ENCODE peak calls at places on chromosomes 1 and 21, in four cellular contexts. J is neural crest cell, D is fibroblast of pulmonary artery, M is fibroblast of the aortic adventitia. G is an unnamed sample.

GRCh38 chr1:1334835-1335234 is 3.8 kb downstream of the TAS1R3 start:
- DNase-seq in J (no peak), M (no peak), D (no peak), G (no peak)

GRCh38 chr21:21232320-21232719 is 234.1 kb downstream of the NCAM2 start:
- DNase-seq in D (peak; percentile 84), M (peak; percentile 77), J (no peak), G (no peak)

GRCh38 chr1:196317535-196318522 is 290.4 kb downstream of the KCNT2 start:
- DNase-seq in M (peak; percentile 66), J (peak; percentile 18), D (peak; percentile 69), G (no peak)

GRCh38 chr1:75533085-75533484 is 77.8 kb downstream of the SLC44A5 start:
- DNase-seq in M (no peak), J (no peak), D (no peak), G (no peak)

GRCh38 chr1:203322480-203323179 is 17.3 kb downstream of the BTG2 start:
- DNase-seq in M (peak; percentile 67), J (no peak), D (peak; percentile 82), G (peak; percentile 79)

GRCh38 chr1:56644064-56644940 is 812 bp upstream of the PRKAA2 start:
- DNase-seq in D (no peak), M (peak; percentile 10), J (no peak), G (no peak)

GRCh38 chr1:43688594-43689000 is 18.7 kb upstream of the ST3GAL3 start:
- DNase-seq in J (no peak), D (peak; percentile 83), M (peak; percentile 88), G (no peak)

GRCh38 chr1:7589774-7590425 is 181.2 kb upstream of the VAMP3 start:
- DNase-seq in J (no peak), D (no peak), M (no peak), G (no peak)

GRCh38 chr1:233375653-233376052 is 48.1 kb downstream of the MAP3K21 start:
- DNase-seq in D (no peak), M (no peak), J (no peak), G (no peak)

GRCh38 chr1:109933856-109934711 is 23.4 kb downstream of the CSF1 start:
- DNase-seq in D (peak; percentile 55), J (no peak), M (peak; percentile 70), G (no peak)

GRCh38 chr1:94025383-94026340 is 95.3 kb downstream of the ABCA4 start:
- DNase-seq in M (peak; percentile 92), D (peak; percentile 89), J (peak; percentile 38), G (no peak)

GRCh38 chr1:52554756-52555155 is 1.9 kb upstream of the TUT4 start:
- DNase-seq in M (peak; percentile 15), J (no peak), D (peak; percentile 7), G (no peak)

GRCh38 chr1:172561252-172561651 is 28.3 kb downstream of the SUCO start:
- DNase-seq in M (no peak), J (no peak), D (no peak), G (no peak)

GRCh38 chr1:220113136-220113695 is 19.3 kb downstream of the IARS2 start:
- DNase-seq in J (no peak), M (peak; percentile 48), D (peak; percentile 45), G (no peak)

GRCh38 chr1:38508272-38508671 is 351.3 kb downstream of the RRAGC start:
- DNase-seq in M (no peak), J (no peak), D (no peak), G (no peak)

GRCh38 chr1:61083014-61083798 is 845 bp downstream of the NFIA start:
- DNase-seq in D (no peak), M (no peak), J (no peak), G (no peak)

GRCh38 chr21:33203371-33203724 is 26.4 kb upstream of the IFNAR2 start:
- DNase-seq in J (no peak), D (no peak), M (no peak), G (no peak)

GRCh38 chr1:24022611-24023359 is 42.7 kb upstream of the SRSF10 start:
- DNase-seq in J (no peak), D (peak; percentile 75), M (peak; percentile 86), G (peak; percentile 80)

GRCh38 chr1:92482665-92483441 is 3.9 kb downstream of the GFI1 start:
- DNase-seq in J (peak; percentile 18), D (no peak), M (peak; percentile 30), G (no peak)

GRCh38 chr1:23020731-23021130 is 1.5 kb downstream of the KDM1A start:
- DNase-seq in D (no peak), M (no peak), J (no peak), G (no peak)

GRCh38 chr1:38990401-38990745 is 703 bp upstream of the AKIRIN1 start:
- DNase-seq in J (no peak), M (peak; percentile 38), D (peak; percentile 23), G (no peak)

GRCh38 chr1:110341146-110341871 is 2.1 kb downstream of the RBM15 start:
- DNase-seq in M (no peak), J (no peak), D (no peak), G (no peak)

GRCh38 chr1:31390071-31390470 is 17.2 kb upstream of the FABP3 start:
- DNase-seq in D (no peak), M (no peak), J (no peak), G (no peak)

GRCh38 chr1:117826551-117827078 is 102.8 kb downstream of the GDAP2 start:
- DNase-seq in J (no peak), D (peak; percentile 80), M (peak; percentile 94), G (no peak)

GRCh38 chr1:117830222-117830621 is 99.2 kb downstream of the GDAP2 start:
- DNase-seq in D (no peak), J (no peak), M (no peak), G (no peak)

GRCh38 chr1:117826119-117826518 is 103.3 kb downstream of the GDAP2 start:
- DNase-seq in D (peak; percentile 31), M (peak; percentile 66), J (no peak), G (no peak)

GRCh38 chr1:117825414-117825813 is 104.0 kb downstream of the GDAP2 start:
- DNase-seq in M (peak; percentile 58), J (no peak), D (no peak), G (no peak)

GRCh38 chr1:117828206-117828605 is 101.2 kb downstream of the GDAP2 start:
- DNase-seq in D (peak; percentile 85), M (peak; percentile 98), J (no peak), G (peak; percentile 70)
- TF ChIP-seq CTCF in D (no peak), M (peak; percentile 41), J (no peak), G (no peak)

GRCh38 chr21:36966066-36966845 is at the start of gene HLCS:
- DNase-seq in J (peak; percentile 40), M (peak; percentile 39), D (peak; percentile 51), G (peak; percentile 86)
- TF ChIP-seq CTCF in J (peak; percentile 47), M (peak; percentile 11), D (no peak), G (no peak)

DNA sequence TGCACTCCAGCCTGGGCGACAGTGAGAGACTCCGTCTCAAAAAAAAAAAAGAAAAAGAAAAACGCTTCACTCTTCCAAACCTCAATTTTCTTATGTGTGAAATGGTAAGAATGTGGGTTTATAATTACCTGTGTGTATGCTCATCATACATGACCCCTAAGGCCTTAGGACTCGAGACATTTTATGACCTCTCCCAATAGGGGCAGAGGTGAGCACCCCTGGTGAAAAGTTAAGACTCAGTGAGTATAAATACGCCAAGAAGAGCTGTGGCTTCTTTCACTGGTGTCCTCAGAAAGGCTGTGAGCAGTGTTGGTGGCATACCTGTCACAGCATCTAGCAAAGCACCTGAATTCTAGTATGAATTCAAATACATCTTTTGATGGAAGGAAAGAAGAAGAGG is 7.8 kb upstream of the FCMR start:
- DNase-seq in D (no peak), M (no peak), J (no peak), G (no peak)
- TF ChIP-seq CTCF in D (no peak), M (no peak), J (no peak), G (no peak)

GRCh38 chr1:90710579-90711536 is 6.2 kb downstream of the BARHL2 start:
- DNase-seq in M (no peak), D (no peak), J (no peak), G (no peak)
- TF ChIP-seq CTCF in M (no peak), D (no peak), J (no peak), G (no peak)

GRCh38 chr1:78375996-78376395 is 114.8 kb upstream of the PTGFR start:
- DNase-seq in M (peak; percentile 76), D (peak; percentile 11), J (no peak), G (no peak)

DNA sequence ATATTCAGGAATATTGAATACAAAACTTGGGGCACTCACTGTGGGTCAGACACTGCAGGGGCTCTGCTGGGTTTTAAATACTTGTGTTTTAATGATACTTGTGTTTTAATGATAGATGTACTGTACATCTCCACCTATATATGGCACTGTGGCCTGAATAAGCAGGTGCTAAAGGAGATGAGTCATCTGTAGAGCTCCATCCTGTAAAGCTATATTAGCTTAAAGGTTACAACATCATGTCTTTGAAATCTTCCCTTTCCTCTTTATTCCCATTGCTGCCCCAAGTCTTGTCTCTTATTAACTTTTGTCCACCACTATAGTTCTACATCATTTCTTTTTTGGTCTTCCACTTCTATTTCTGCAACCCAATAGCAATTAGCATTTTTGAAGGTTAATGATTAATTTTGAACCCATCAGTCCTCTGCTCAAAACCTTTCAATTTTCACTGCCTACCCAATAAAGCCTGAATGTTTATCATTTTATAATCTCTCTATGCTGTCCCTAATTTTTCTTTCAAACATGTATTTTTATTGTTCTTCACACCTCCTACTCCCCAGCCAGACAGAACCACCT is 113.3 kb upstream of the PTGFR start:
- DNase-seq in D (no peak), J (no peak), M (no peak), G (no peak)
- TF ChIP-seq CTCF in D (no peak), J (no peak), M (no peak), G (no peak)

GRCh38 chr1:28646040-28646439 is 2.4 kb upstream of the RNU11 start:
- DNase-seq in D (peak; percentile 12), M (peak; percentile 34), J (no peak), G (no peak)

GRCh38 chr1:28642056-28642846 is 616 bp downstream of the TAF12 start:
- DNase-seq in D (no peak), J (peak; percentile 6), M (no peak), G (no peak)

GRCh38 chr1:28642847-28643635 is at the start of gene TAF12:
- DNase-seq in J (peak; percentile 80), M (peak; percentile 95), D (peak; percentile 96), G (peak; percentile 95)

DNA sequence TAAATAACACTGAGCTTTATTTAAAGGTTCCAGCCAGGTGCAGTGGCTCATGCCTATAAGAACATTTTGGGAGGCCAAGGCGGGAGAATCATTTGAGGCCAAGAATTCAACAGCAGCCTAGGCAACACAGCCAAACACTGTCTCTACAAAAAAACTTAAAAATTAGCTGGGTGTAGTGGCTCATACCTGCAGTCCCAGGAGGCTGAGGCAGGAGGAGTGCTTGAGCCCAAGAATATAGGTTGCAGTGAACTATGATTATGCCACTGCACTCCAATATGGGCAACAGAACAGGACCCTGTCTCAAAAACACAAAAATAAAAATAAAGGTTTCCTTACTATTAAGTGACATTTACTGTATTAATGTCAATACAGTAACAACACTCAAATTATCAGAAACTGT is 2.1 kb downstream of the TAF12 start:
- DNase-seq in J (no peak), D (peak; percentile 41), M (peak; percentile 14), G (no peak)
- TF ChIP-seq CTCF in J (peak; percentile 56), D (peak; percentile 45), M (peak; percentile 39), G (no peak)